ENCODE peak calls at places on chromosomes 11 and 22, in six cellular contexts. Q, X, N, C, G and D are unnamed samples.

GRCh38 chr11:66559141-66559861 is 9.1 kb downstream of the CTSF start:
- DNase-seq in Q (no peak), X (no peak), N (no peak), C (no peak), G (no peak), D (no peak)

GRCh38 chr11:3164540-3165151 is 464 bp downstream of the OSBPL5 start:
- DNase-seq in Q (no peak), X (no peak), N (no peak), C (no peak), G (no peak), D (no peak)

GRCh38 chr11:4480577-4481539 is 1.6 kb upstream of the OR52K1 start:
- DNase-seq in Q (no peak), X (no peak), N (no peak), C (no peak), G (no peak), D (no peak)

GRCh38 chr11:76277298-76278175 is 71.2 kb upstream of the WNT11 start:
- DNase-seq in Q (no peak), X (no peak), N (no peak), C (no peak), G (no peak), D (no peak)

GRCh38 chr22:44316393-44317162 is 3.8 kb upstream of the SHISAL1 start:
- DNase-seq in Q (no peak), X (no peak), N (no peak), C (no peak), G (no peak), D (no peak)

GRCh38 chr11:3735827-3736226 is 61.5 kb downstream of the NUP98 start:
- DNase-seq in Q (no peak), X (no peak), N (no peak), C (no peak), G (no peak), D (no peak)

GRCh38 chr11:65212226-65212801 is 30.6 kb downstream of the CAPN1 start:
- DNase-seq in Q (no peak), X (no peak), N (no peak), C (no peak), G (no peak), D (no peak)

GRCh38 chr11:83791557-83791956 is 505.4 kb upstream of the CCDC90B start:
- DNase-seq in Q (no peak), X (no peak), N (no peak), C (no peak), G (no peak), D (no peak)